ENCODE peak calls at places on chromosomes 11 and 22, in six cellular contexts. H is hepatocyte, S is spleen, Q is OCI-LY7, V is tibial artery, I is ovary. D is an unnamed sample.

GRCh38 chr11:59574932-59575904 is 40.4 kb downstream of the OSBP start:
- DNase-seq in H (no peak), S (no peak), Q (no peak), V (no peak), I (no peak), D (no peak)

GRCh38 chr11:85766801-85767200 is 44.1 kb downstream of the SYTL2 start:
- DNase-seq in H (no peak), S (no peak), Q (no peak), V (no peak), I (no peak), D (no peak)

GRCh38 chr22:19886605-19887250 is 32.1 kb upstream of the GNB1L start:
- DNase-seq in H (no peak), S (peak), Q (peak), V (no peak), I (no peak), D (no peak)

GRCh38 chr11:111604392-111605009 is 2.3 kb downstream of the SIK2 start:
- DNase-seq in H (peak), S (no peak), Q (peak), V (no peak), I (no peak), D (no peak)

GRCh38 chr11:70312401-70313357 is 42.2 kb downstream of the PPFIA1 start:
- DNase-seq in H (peak), S (no peak), Q (no peak), V (no peak), I (no peak), D (no peak)

GRCh38 chr11:1569251-1569780 is 2.8 kb downstream of the DUSP8 start:
- DNase-seq in H (peak), S (peak), Q (no peak), V (no peak), I (no peak), D (no peak)

GRCh38 chr22:42560781-42561180 is 7.0 kb downstream of the SERHL2 start:
- DNase-seq in H (no peak), S (no peak), Q (peak), V (no peak), I (no peak), D (no peak)

GRCh38 chr11:95016133-95016532 is 8.9 kb upstream of the KDM4E start:
- DNase-seq in H (no peak), S (no peak), Q (no peak), V (no peak), I (no peak), D (no peak)

GRCh38 chr11:107043242-107043991 is 25.1 kb upstream of the GUCY1A2 start:
- DNase-seq in H (no peak), S (no peak), Q (no peak), V (no peak), I (no peak), D (no peak)

GRCh38 chr11:6968816-6969215 is 42.6 kb downstream of the ZNF215 start:
- DNase-seq in H (no peak), S (no peak), Q (no peak), V (no peak), I (no peak), D (no peak)

GRCh38 chr11:19853016-19853415 is 140.4 kb downstream of the NAV2 start:
- DNase-seq in H (no peak), S (no peak), Q (no peak), V (no peak), I (no peak), D (no peak)

GRCh38 chr11:123351375-123351774 is 78.7 kb upstream of the GRAMD1B start:
- DNase-seq in H (peak), S (no peak), Q (no peak), V (no peak), I (peak), D (peak)

GRCh38 chr22:46783721-46784120 is 21.3 kb downstream of the TBC1D22A start:
- DNase-seq in H (no peak), S (no peak), Q (no peak), V (no peak), I (no peak), D (no peak)

GRCh38 chr11:77035580-77035979 is 1.4 kb downstream of the B3GNT6 start:
- DNase-seq in H (peak), S (no peak), Q (no peak), V (no peak), I (no peak), D (no peak)

GRCh38 chr22:44724859-44725258 is 22.9 kb downstream of the PRR5 start:
- DNase-seq in H (no peak), S (no peak), Q (no peak), V (no peak), I (peak), D (no peak)

GRCh38 chr22:23509571-23510302 is 70.4 kb downstream of the IGLL1 start:
- DNase-seq in H (no peak), S (peak), Q (no peak), V (no peak), I (peak), D (no peak)

GRCh38 chr22:37161442-37161841 is 11.7 kb upstream of the IL2RB start:
- DNase-seq in H (no peak), S (peak), Q (peak), V (no peak), I (no peak), D (no peak)

GRCh38 chr11:102318469-102318868 is 1.2 kb downstream of the BIRC3 start:
- DNase-seq in H (no peak), S (peak), Q (peak), V (no peak), I (no peak), D (no peak)
- TF ChIP-seq CTCF in H (no peak), S (peak), Q (peak), V (no peak), I (no peak), D (no peak)

GRCh38 chr11:102600666-102601065 is 24.5 kb downstream of the MMP20 start:
- DNase-seq in H (no peak), S (no peak), Q (no peak), V (no peak), I (no peak), D (no peak)

GRCh38 chr11:102604011-102604410 is 21.1 kb downstream of the MMP20 start:
- DNase-seq in H (no peak), S (no peak), Q (no peak), V (no peak), I (no peak), D (no peak)

GRCh38 chr11:102603091-102603490 is 22.0 kb downstream of the MMP20 start:
- DNase-seq in H (no peak), S (no peak), Q (no peak), V (no peak), I (no peak), D (no peak)

GRCh38 chr11:102604875-102605274 is 20.3 kb downstream of the MMP20 start:
- DNase-seq in H (no peak), S (no peak), Q (no peak), V (no peak), I (no peak), D (no peak)

DNA sequence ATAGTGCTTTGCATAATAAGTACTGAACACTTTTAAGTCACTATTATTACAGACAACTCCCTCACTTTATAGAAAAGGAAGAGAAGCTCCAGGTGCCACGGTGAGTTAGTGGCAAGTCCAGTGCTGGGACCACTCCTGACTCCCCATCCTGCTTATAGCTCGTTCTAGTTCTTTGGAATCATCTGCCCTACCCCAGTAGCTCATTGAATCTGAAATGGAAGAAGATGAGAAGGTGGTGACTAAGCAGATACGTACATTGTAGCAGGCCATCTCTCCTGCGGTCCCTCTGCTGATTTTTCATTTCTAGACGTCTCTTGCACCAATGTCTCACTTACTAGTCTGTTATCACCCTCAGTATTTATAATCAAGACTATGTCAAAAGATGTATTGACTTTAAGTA is 21.6 kb downstream of the MMP20 start:
- DNase-seq in H (no peak), S (no peak), Q (no peak), V (no peak), I (no peak), D (no peak)
- H3K27ac ChIP-seq in H (no peak), S (no peak), Q (no peak), V (no peak), I (no peak), D (no peak)

GRCh38 chr22:30947163-30947820 is 21.3 kb downstream of the MORC2 start:
- DNase-seq in H (peak), S (no peak), Q (no peak), V (peak), I (no peak), D (peak)
- TF ChIP-seq CTCF in H (no peak), S (no peak), Q (no peak), V (peak), I (no peak), D (no peak)

GRCh38 chr11:64862914-64863313 is 15.5 kb downstream of the EHD1 start:
- DNase-seq in H (no peak), S (no peak), Q (no peak), V (peak), I (no peak), D (peak)
- H3K27ac ChIP-seq in H (peak), S (peak), Q (peak), V (peak), I (peak), D (peak)

DNA sequence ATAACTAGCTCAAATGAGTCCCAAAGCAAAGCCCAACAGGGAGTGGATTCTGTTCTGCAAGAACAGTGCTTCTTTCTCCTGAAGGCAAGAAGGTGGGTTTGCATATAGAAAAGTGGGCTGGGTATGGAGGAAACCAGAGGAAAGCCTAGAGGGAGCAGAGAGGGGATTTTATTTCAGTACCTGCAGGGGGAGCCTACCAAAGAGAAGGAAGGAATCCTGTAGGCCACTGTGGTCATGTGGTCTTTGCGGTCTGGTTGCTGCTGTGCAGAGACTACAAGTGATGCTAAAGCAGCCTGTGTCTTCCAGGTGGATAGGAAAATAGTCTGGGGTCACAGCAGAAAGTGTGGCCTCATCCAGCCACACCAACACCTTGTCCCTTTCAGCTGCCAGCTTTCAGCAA is 33.2 kb upstream of the ZBTB16 start:
- DNase-seq in H (peak), S (no peak), Q (peak), V (no peak), I (no peak), D (no peak)
- TF ChIP-seq CTCF in H (peak), S (peak), Q (peak), V (no peak), I (no peak), D (no peak)

DNA sequence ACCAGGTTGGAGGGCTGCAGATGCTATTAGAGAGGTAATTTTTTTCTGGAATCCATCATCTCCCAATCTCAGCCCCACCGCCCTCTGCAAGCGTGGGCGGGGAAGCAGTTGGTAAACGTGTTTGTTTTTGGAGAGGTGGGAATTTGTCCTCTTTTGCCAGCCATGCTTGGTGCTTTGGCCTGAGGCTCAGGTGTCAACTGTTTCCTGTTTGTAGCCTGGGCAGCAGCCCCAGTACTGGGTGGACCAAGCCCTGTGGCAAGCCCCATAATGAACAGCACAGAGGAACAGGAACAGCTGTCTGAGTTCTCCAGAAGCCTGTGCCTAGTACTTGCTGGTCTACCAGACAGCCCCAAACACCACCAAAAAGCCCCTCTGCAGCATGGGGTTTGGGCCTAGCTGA is 39.5 kb downstream of the POU2F3 start:
- DNase-seq in H (no peak), S (no peak), Q (no peak), V (no peak), I (no peak), D (no peak)
- H3K27ac ChIP-seq in H (no peak), S (no peak), Q (no peak), V (no peak), I (no peak), D (no peak)

DNA sequence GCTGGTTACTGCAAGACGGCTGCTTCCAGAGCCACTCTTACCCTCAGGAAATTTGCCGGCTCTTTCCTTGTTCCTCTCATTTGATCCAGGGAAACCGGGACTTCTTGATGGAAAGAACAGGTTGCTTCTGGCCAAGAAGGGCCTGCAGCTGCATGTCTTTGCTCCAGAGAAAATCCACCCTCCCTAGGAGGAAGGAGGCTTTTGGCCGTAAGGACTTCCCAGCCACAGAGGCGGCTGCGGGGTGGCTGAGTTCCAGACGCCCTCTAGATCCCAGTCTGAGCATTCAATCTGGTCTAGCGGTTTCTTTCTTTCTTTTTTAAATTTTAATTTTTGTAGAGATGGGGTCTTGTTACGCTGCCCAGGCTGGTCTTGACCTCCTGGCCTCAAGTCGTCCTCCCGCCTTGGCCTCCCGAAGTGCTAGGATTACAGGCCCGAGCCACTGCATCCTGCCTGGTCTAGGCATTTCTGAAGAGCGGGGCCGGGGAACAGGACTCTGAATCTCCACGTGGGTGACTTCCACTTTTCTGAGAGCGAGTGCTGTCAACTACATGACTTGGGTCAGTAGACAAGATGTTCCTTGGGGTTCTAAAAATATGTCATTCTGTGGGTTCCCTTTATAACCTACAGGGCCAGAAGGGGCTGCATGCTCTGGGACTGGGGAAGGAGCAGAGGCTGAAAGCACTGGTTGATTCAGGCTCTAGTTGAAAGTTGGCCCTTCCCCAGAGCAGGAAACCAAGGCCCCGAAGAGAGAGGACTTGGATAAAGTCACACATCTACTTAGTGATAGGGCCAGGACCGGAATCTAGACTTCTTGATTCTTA is 9.7 kb downstream of the ADAMTS15 start:
- DNase-seq in H (no peak), S (no peak), Q (no peak), V (peak), I (no peak), D (peak)
- TF ChIP-seq CTCF in H (no peak), S (no peak), Q (no peak), V (no peak), I (no peak), D (no peak)

GRCh38 chr11:122207921-122208764 is 92.1 kb upstream of the BLID start:
- DNase-seq in H (no peak), S (no peak), Q (no peak), V (no peak), I (no peak), D (no peak)
- H3K27ac ChIP-seq in H (peak), S (no peak), Q (no peak), V (peak), I (peak), D (no peak)

GRCh38 chr11:73988227-73988626 is 5.6 kb upstream of the UCP2 start:
- DNase-seq in H (no peak), S (peak), Q (no peak), V (no peak), I (no peak), D (no peak)

GRCh38 chr11:73991471-73992006 is 8.9 kb upstream of the UCP2 start:
- DNase-seq in H (no peak), S (peak), Q (peak), V (no peak), I (no peak), D (no peak)

GRCh38 chr11:73990727-73991126 is 8.1 kb upstream of the UCP2 start:
- DNase-seq in H (no peak), S (no peak), Q (no peak), V (no peak), I (no peak), D (no peak)

GRCh38 chr11:73983764-73984543 is 1.3 kb upstream of the UCP2 start:
- DNase-seq in H (no peak), S (peak), Q (peak), V (peak), I (no peak), D (no peak)

GRCh38 chr11:73989156-73989555 is 6.5 kb upstream of the UCP2 start:
- DNase-seq in H (no peak), S (no peak), Q (no peak), V (no peak), I (no peak), D (no peak)
- TF ChIP-seq CTCF in H (no peak), S (no peak), Q (peak), V (no peak), I (no peak), D (no peak)

GRCh38 chr11:16154715-16155396 is 201.5 kb downstream of the SOX6 start:
- DNase-seq in H (peak), S (no peak), Q (no peak), V (no peak), I (no peak), D (no peak)

GRCh38 chr11:16155448-16155847 is 200.9 kb downstream of the SOX6 start:
- DNase-seq in H (no peak), S (no peak), Q (no peak), V (no peak), I (no peak), D (no peak)

GRCh38 chr11:16157327-16157726 is 199.0 kb downstream of the SOX6 start:
- DNase-seq in H (no peak), S (no peak), Q (no peak), V (no peak), I (no peak), D (no peak)

GRCh38 chr11:16151138-16151537 is 205.2 kb downstream of the SOX6 start:
- DNase-seq in H (no peak), S (no peak), Q (no peak), V (no peak), I (no peak), D (no peak)

DNA sequence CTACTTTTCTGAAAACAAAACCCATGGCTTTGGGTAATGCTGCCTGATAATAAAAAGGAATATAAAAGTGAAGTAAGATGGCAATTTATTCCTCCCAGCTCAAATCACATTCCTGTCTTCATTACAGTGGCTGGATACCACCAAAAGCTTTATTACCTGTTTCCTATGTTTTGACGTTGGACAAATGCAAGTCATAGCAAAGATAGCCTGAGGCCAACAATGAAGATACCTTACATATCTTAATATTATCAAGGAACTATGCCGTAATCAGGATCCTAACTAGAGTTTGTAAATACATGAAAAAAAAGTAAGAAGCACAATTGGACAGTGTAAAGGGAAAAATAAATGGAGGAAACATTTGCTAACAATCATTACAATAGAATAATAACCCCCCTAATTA is 202.4 kb downstream of the SOX6 start:
- DNase-seq in H (no peak), S (no peak), Q (no peak), V (no peak), I (no peak), D (no peak)
- H3K27ac ChIP-seq in H (peak), S (no peak), Q (no peak), V (no peak), I (no peak), D (no peak)

D was measured in heart right ventricle.